ENCODE peak calls at places on chromosomes 5 and 9, in nine cellular contexts. R, N, F, L, S, B, P, I and D are unnamed samples.

GRCh38 chr9:135796784-135797462 is 94.9 kb downstream of the KCNT1 start:
- DNase-seq in R (no peak), N (no peak), F (no peak), L (no peak), S (no peak), B (no peak), P (no peak), I (no peak), D (no peak)

GRCh38 chr5:173325091-173325698 is 3.0 kb downstream of the STC2 start:
- DNase-seq in R (no peak), N (no peak), F (no peak), L (no peak), S (no peak), B (no peak), P (no peak), I (no peak), D (no peak)

GRCh38 chr9:129900263-129901041 is 65.2 kb downstream of the USP20 start:
- DNase-seq in R (no peak), N (no peak), F (no peak), L (no peak), S (no peak), B (no peak), P (no peak), I (no peak), D (no peak)

GRCh38 chr5:149907828-149908227 is 36.8 kb downstream of the PDE6A start:
- DNase-seq in R (no peak), N (no peak), F (no peak), L (no peak), S (no peak), B (no peak), P (no peak), I (no peak), D (no peak)

GRCh38 chr5:72314571-72315172 is 5.4 kb downstream of the MRPS27 start:
- DNase-seq in R (peak; percentile 74), N (no peak), F (no peak), L (no peak), S (no peak), B (no peak), P (no peak), I (no peak), D (peak; percentile 57)

GRCh38 chr5:143557992-143558506 is 154.6 kb upstream of the NR3C1 start:
- DNase-seq in R (no peak), N (no peak), F (no peak), L (no peak), S (no peak), B (no peak), P (no peak), I (no peak), D (no peak)

GRCh38 chr9:19185191-19185590 is 45.3 kb upstream of the DENND4C start:
- DNase-seq in R (no peak), N (no peak), F (no peak), L (no peak), S (no peak), B (no peak), P (no peak), I (no peak), D (no peak)

GRCh38 chr5:134247411-134247810 is 21.5 kb upstream of the PPP2CA start:
- DNase-seq in R (peak; percentile 78), N (no peak), F (no peak), L (no peak), S (no peak), B (no peak), P (peak; percentile 91), I (no peak), D (peak; percentile 96)

GRCh38 chr5:75701856-75702255 is 15.4 kb downstream of the POC5 start:
- DNase-seq in R (no peak), N (no peak), F (no peak), L (no peak), S (no peak), B (no peak), P (no peak), I (no peak), D (no peak)